ENCODE peak calls at places on chromosome 18, in five cellular contexts. X is GM04504; C is OCI-M1; Q is stimulated activated CD4-positive, alpha-beta T cell treated with anti-CD3 and anti-CD28 coated beads, Interleukin-1b, Interleukin-23, amount 100 ng/mL, for 48 hours; Z is Karpas-422. T is an unnamed sample.

GRCh38 chr18:73793386-73793785 is 354.2 kb downstream of the FBXO15 start:
- DNase-seq in Z (no peak), C (peak; percentile 59), Q (no peak), X (no peak), T (no peak)

GRCh38 chr18:37720706-37721105 is 155.1 kb upstream of the CELF4 start:
- DNase-seq in Q (no peak), Z (no peak), C (no peak), X (no peak), T (no peak)

GRCh38 chr18:43620936-43621335 is 343.6 kb upstream of the SYT4 start:
- DNase-seq in Z (peak; percentile 69), Q (no peak), X (peak; percentile 4), C (peak; percentile 69), T (no peak)

GRCh38 chr18:37533647-37534565 is 31.7 kb downstream of the CELF4 start:
- DNase-seq in C (no peak), Q (no peak), Z (no peak), X (no peak), T (no peak)

GRCh38 chr18:32920796-32921787 is 148.3 kb upstream of the KLHL14 start:
- DNase-seq in Q (no peak), X (peak; percentile 6), Z (no peak), C (peak; percentile 46), T (no peak)

GRCh38 chr18:65287642-65288041 is 463.2 kb upstream of the CDH7 start:
- DNase-seq in Q (no peak), Z (no peak), X (no peak), C (no peak), T (no peak)

GRCh38 chr18:51941999-51942398 is 398.0 kb upstream of the DCC start:
- DNase-seq in X (no peak), Z (no peak), C (no peak), Q (no peak), T (no peak)

GRCh38 chr18:23236876-23237468 is 101.7 kb downstream of the CABLES1 start:
- DNase-seq in Z (no peak), X (no peak), C (no peak), Q (no peak), T (no peak)

GRCh38 chr18:9913526-9914333 is at the start of gene VAPA:
- DNase-seq in Q (peak; percentile 92), Z (peak; percentile 98), X (peak; percentile 92), C (peak; percentile 99), T (peak; percentile 88)

GRCh38 chr18:51525453-51526225 is 328.2 kb upstream of the MEX3C start:
- DNase-seq in X (no peak), C (no peak), Z (no peak), Q (no peak), T (no peak)

GRCh38 chr18:75314117-75314516 is 103.5 kb downstream of the TSHZ1 start:
- DNase-seq in C (no peak), Q (no peak), Z (peak; percentile 51), X (no peak), T (no peak)

GRCh38 chr18:48230459-48231113 is 178.6 kb downstream of the ZBTB7C start:
- DNase-seq in Q (peak; percentile 9), X (peak; percentile 16), Z (peak; percentile 82), C (peak; percentile 85), T (no peak)

T was measured in NCI-H446 treated with DMSO at 0.1 percent for 48 hours.